ENCODE peak calls at places on chromosomes 2 and 18, in six cellular contexts. M is heart right ventricle, Z is heart left ventricle, U is A549, Y is adrenal gland, J is IMR-90. X is an unnamed sample.

GRCh38 chr18:44411277-44411900 is 269.3 kb upstream of the SETBP1 start:
- DNase-seq in M (no peak), Z (no peak), U (no peak), Y (no peak), J (no peak), X (no peak)

GRCh38 chr2:235053649-235054048 is 101.8 kb downstream of the SH3BP4 start:
- DNase-seq in M (no peak), Z (no peak), U (no peak), Y (peak; percentile 16), J (no peak), X (no peak)

GRCh38 chr18:59323931-59324622 is 5.6 kb upstream of the CPLX4 start:
- DNase-seq in M (no peak), Z (no peak), U (no peak), Y (no peak), J (peak; percentile 27), X (no peak)

GRCh38 chr2:20633794-20634259 is 17.1 kb downstream of the HS1BP3 start:
- DNase-seq in M (no peak), Z (no peak), U (no peak), Y (no peak), J (no peak), X (no peak)

GRCh38 chr2:86194751-86195054 is 559 bp downstream of the IMMT start:
- DNase-seq in M (peak; percentile 96), Z (no peak), U (no peak), Y (peak; percentile 98), J (no peak), X (no peak)

GRCh38 chr2:16635796-16636699 is 29.6 kb downstream of the CYRIA start:
- DNase-seq in M (no peak), Z (no peak), U (no peak), Y (no peak), J (peak; percentile 71), X (no peak)

GRCh38 chr2:20092226-20092900 is 40.9 kb upstream of the LAPTM4A start:
- DNase-seq in M (no peak), Z (no peak), U (no peak), Y (no peak), J (no peak), X (no peak)

GRCh38 chr2:117948585-117948984 is 65.3 kb downstream of the CCDC93 start:
- DNase-seq in M (no peak), Z (no peak), U (no peak), Y (no peak), J (no peak), X (no peak)

GRCh38 chr2:8593239-8593638 is 88.6 kb upstream of the ID2 start:
- DNase-seq in M (no peak), Z (no peak), U (no peak), Y (no peak), J (no peak), X (no peak)

GRCh38 chr2:99900589-99900988 is 241.8 kb downstream of the AFF3 start:
- DNase-seq in M (no peak), Z (peak; percentile 20), U (no peak), Y (no peak), J (no peak), X (no peak)

GRCh38 chr2:169018390-169018789 is 12.7 kb downstream of the ABCB11 start:
- DNase-seq in M (no peak), Z (no peak), U (no peak), Y (no peak), J (no peak), X (no peak)

GRCh38 chr18:54284967-54285785 is 15.9 kb downstream of the POLI start:
- DNase-seq in M (peak; percentile 44), Z (peak; percentile 20), U (no peak), Y (peak; percentile 75), J (peak; percentile 75), X (peak; percentile 12)

GRCh38 chr2:188404341-188405004 is 112.8 kb downstream of the GULP1 start:
- DNase-seq in M (no peak), Z (no peak), U (no peak), Y (no peak), J (peak; percentile 56), X (no peak)

GRCh38 chr2:69715964-69716363 is 26.0 kb upstream of the ANXA4 start:
- DNase-seq in M (no peak), Z (no peak), U (no peak), Y (no peak), J (peak; percentile 61), X (no peak)

GRCh38 chr2:44736270-44736942 is 205.1 kb upstream of the SIX3 start:
- DNase-seq in M (no peak), Z (no peak), U (no peak), Y (no peak), J (no peak), X (no peak)

GRCh38 chr2:234565842-234566619 is 69.2 kb upstream of the ARL4C start:
- DNase-seq in M (no peak), Z (no peak), U (no peak), Y (no peak), J (no peak), X (peak; percentile 20)

GRCh38 chr2:215435261-215435808 is 533 bp downstream of the FN1 start:
- DNase-seq in M (peak; percentile 35), Z (no peak), U (peak; percentile 30), Y (no peak), J (no peak), X (no peak)

GRCh38 chr2:135585586-135585985 is 54.3 kb downstream of the R3HDM1 start:
- DNase-seq in M (no peak), Z (no peak), U (no peak), Y (no peak), J (peak; percentile 26), X (no peak)

GRCh38 chr2:54041135-54041534 is 70.3 kb upstream of the PSME4 start:
- DNase-seq in M (no peak), Z (no peak), U (no peak), Y (no peak), J (no peak), X (no peak)

GRCh38 chr2:97871096-97871780 is 124.5 kb downstream of the TMEM131 start:
- DNase-seq in M (no peak), Z (no peak), U (no peak), Y (no peak), J (peak; percentile 79), X (peak; percentile 61)

GRCh38 chr2:25521665-25522387 is 151.6 kb downstream of the DTNB start:
- DNase-seq in M (no peak), Z (peak; percentile 23), U (peak; percentile 28), Y (peak; percentile 51), J (peak; percentile 81), X (peak; percentile 71)

GRCh38 chr2:239666855-239667376 is 266.1 kb upstream of the HDAC4 start:
- DNase-seq in M (no peak), Z (no peak), U (no peak), Y (no peak), J (no peak), X (peak; percentile 42)

DNA sequence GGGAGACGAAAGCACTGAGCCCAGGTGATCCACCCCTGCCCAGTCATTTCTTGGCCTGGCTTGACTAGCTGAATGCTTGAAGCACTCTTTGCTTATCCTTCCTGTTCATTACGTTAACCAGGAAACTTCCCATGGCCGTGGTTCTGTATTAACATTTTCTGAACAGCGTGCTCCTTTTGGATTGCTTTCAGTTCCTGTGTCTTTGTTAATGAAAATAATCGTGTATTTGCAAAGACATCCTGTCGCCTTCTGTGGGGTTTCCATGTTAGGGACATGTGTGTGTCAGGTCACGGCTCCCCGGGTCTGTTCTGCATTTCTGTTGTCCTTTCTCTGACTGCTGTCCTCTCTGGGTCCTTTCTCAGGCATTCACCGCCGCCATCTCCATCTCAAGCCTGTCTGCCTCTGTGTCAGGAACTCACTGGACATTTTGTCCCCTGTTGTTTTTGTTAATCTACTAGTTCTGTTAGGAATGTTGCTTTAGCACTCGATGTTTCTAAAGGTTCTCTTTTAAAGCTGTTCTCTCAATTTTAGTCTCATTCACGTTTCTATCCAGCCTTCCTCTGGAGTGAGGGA is 434.1 kb upstream of the HS6ST1 start:
- DNase-seq in M (no peak), Z (no peak), U (no peak), Y (no peak), J (no peak), X (no peak)
- H3K27ac ChIP-seq in M (peak overlapping the region; percentile 62), Z (peak overlapping the region; percentile 40), U (no peak overlapping the region), Y (no peak overlapping the region), J (no peak overlapping the region), X (no peak overlapping the region)

DNA sequence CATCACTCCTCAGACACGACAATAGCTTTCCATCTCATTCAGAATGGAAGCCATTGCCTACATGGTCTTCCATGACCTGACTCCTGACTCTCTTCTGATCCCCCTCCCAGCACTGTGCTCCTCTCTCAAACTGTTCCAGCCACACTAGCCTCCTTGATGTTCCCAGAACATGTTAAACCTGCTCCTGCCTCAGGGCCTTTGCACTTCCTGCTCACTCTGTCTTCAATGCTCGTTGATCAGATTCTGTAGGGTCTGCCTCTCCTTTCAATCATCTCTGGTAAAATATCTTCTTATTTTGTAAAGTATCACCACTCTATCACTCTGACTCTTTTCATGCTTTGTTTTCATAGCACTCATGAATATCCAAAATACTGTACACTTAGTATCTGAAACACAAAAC is 84.9 kb downstream of the SESTD1 start:
- DNase-seq in M (no peak), Z (no peak), U (no peak), Y (no peak), J (no peak), X (no peak)
- H3K4me3 ChIP-seq in M (no peak overlapping the region), Z (no peak overlapping the region), U (no peak overlapping the region), Y (no peak overlapping the region), J (no peak overlapping the region), X (no peak overlapping the region)

DNA sequence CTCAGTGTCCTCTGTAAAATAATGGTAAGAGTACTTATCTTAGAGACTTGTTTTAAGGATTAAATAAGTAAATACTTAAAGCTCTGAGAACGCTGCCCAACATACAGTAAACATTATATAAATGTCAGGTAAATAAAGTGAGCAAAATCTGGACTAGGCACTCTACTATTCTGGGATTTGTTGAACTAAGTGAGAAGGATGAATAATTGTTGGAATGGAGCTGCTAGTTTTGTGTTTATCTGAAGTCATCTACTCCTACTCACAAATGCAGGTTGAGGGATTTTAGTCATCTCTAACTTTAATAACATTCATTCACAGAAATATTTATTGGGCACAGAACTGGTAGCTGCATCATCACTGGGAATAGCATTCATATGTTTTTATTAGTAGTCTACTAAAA is 103.4 kb downstream of the MEIS1 start:
- DNase-seq in M (no peak), Z (no peak), U (no peak), Y (no peak), J (peak; percentile 85), X (no peak)
- H3K4me1 ChIP-seq in M (peaks cover 24% of the 10 kb centered on the region), Z (peaks cover 12% of the 10 kb centered on the region), U (no peaks in the 10 kb centered on the region), Y (peaks cover 78% of the 10 kb centered on the region), J (peaks cover 21% of the 10 kb centered on the region), X (no peaks in the 10 kb centered on the region)

GRCh38 chr2:37659723-37660122 is 11.7 kb downstream of the CDC42EP3 start:
- DNase-seq in M (no peak), Z (no peak), U (no peak), Y (no peak), J (no peak), X (no peak)

GRCh38 chr2:37656512-37657423 is 14.7 kb downstream of the CDC42EP3 start:
- DNase-seq in M (no peak), Z (peak; percentile 24), U (no peak), Y (no peak), J (no peak), X (peak; percentile 83)

GRCh38 chr2:37657471-37657870 is 14.0 kb downstream of the CDC42EP3 start:
- DNase-seq in M (no peak), Z (no peak), U (no peak), Y (no peak), J (no peak), X (no peak)

GRCh38 chr2:37655442-37655841 is 16.0 kb downstream of the CDC42EP3 start:
- DNase-seq in M (no peak), Z (no peak), U (no peak), Y (no peak), J (no peak), X (no peak)

DNA sequence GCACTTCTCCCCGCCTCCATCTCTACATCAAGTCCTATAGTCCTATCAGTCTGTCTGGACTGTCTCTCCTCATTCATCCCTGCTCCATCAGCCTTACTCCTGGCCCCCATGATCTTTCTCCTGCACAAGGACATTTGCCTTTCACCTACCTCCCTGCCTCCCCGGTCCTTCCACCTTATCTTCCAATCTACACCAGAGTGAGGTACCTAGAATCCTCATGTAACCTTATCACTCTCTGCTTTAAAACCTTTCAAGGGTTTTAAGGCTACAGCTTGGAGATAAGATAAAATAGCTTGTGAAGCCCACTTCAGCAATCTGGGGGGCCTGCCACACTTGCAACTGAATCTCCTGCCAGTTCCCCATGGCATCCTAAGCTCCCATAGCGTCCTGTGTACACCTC is 12.8 kb downstream of the CDC42EP3 start:
- DNase-seq in M (no peak), Z (no peak), U (no peak), Y (no peak), J (no peak), X (no peak)
- H3K27ac ChIP-seq in M (peak overlapping the region; percentile 69), Z (peak overlapping the region; percentile 80), U (no peak overlapping the region), Y (no peak overlapping the region), J (no peak overlapping the region), X (peak overlapping the region; percentile 11)

X was measured in SJSA1.